ENCODE peak calls at places on chromosomes 13 and 19, in six cellular contexts. One of them, this sample, is unnamed.
A peak's percentile ranks its signal among the peaks of the same experiment; 100 is the strongest.

GRCh38 chr19:13978306-13978705 is 26.0 kb downstream of the DCAF15 start:
- DNase-seq in thoracic aorta: peak; percentile 52
- DNase-seq in Karpas-422: peak; percentile 86
- DNase-seq in neuronal stem cell: peak; percentile 85
- DNase-seq in heart right ventricle: peak; percentile 87
- DNase-seq in A549: no peak
- DNase-seq in this sample: no peak

GRCh38 chr19:15161028-15161984 is 39.5 kb downstream of the NOTCH3 start:
- DNase-seq in thoracic aorta: no peak
- DNase-seq in heart right ventricle: no peak
- DNase-seq in A549: peak; percentile 64
- DNase-seq in Karpas-422: peak; percentile 84
- DNase-seq in neuronal stem cell: no peak
- DNase-seq in this sample: no peak

GRCh38 chr13:60351816-60352215 is 45.2 kb upstream of the TDRD3 start:
- DNase-seq in heart right ventricle: no peak
- DNase-seq in neuronal stem cell: no peak
- DNase-seq in A549: no peak
- DNase-seq in thoracic aorta: no peak
- DNase-seq in Karpas-422: no peak
- DNase-seq in this sample: no peak

GRCh38 chr13:60448907-60449510 is 52.0 kb downstream of the TDRD3 start:
- DNase-seq in neuronal stem cell: peak; percentile 27
- DNase-seq in thoracic aorta: no peak
- DNase-seq in Karpas-422: peak; percentile 76
- DNase-seq in A549: peak; percentile 42
- DNase-seq in heart right ventricle: peak; percentile 24
- DNase-seq in this sample: peak; percentile 5

GRCh38 chr13:112963641-112964040 is 5.4 kb upstream of the MCF2L start:
- DNase-seq in heart right ventricle: no peak
- DNase-seq in neuronal stem cell: no peak
- DNase-seq in A549: no peak
- DNase-seq in thoracic aorta: no peak
- DNase-seq in Karpas-422: no peak
- DNase-seq in this sample: no peak

GRCh38 chr13:59413121-59413520 is 750.6 kb downstream of the DIAPH3 start:
- DNase-seq in thoracic aorta: no peak
- DNase-seq in heart right ventricle: no peak
- DNase-seq in neuronal stem cell: no peak
- DNase-seq in Karpas-422: no peak
- DNase-seq in A549: no peak
- DNase-seq in this sample: no peak

GRCh38 chr13:74158028-74158427 is 23.8 kb upstream of the KLF12 start:
- DNase-seq in thoracic aorta: no peak
- DNase-seq in Karpas-422: no peak
- DNase-seq in heart right ventricle: no peak
- DNase-seq in neuronal stem cell: no peak
- DNase-seq in A549: no peak
- DNase-seq in this sample: no peak

GRCh38 chr13:42883771-42884170 is 102.4 kb downstream of the FAM216B start:
- DNase-seq in neuronal stem cell: peak; percentile 6
- DNase-seq in A549: peak; percentile 21
- DNase-seq in thoracic aorta: no peak
- DNase-seq in heart right ventricle: no peak
- DNase-seq in Karpas-422: peak; percentile 49
- DNase-seq in this sample: no peak

GRCh38 chr19:11581740-11582139 is 4.3 kb upstream of the ACP5 start:
- DNase-seq in thoracic aorta: no peak
- DNase-seq in neuronal stem cell: no peak
- DNase-seq in heart right ventricle: no peak
- DNase-seq in Karpas-422: peak; percentile 96
- DNase-seq in A549: no peak
- DNase-seq in this sample: no peak

GRCh38 chr19:45245826-45246225 is 619 bp upstream of the EXOC3L2 start:
- DNase-seq in heart right ventricle: no peak
- DNase-seq in thoracic aorta: no peak
- DNase-seq in A549: no peak
- DNase-seq in Karpas-422: peak; percentile 25
- DNase-seq in neuronal stem cell: no peak
- DNase-seq in this sample: no peak

GRCh38 chr19:34667349-34668076 is 9.4 kb downstream of the SCGB2B2 start:
- DNase-seq in Karpas-422: no peak
- DNase-seq in thoracic aorta: no peak
- DNase-seq in heart right ventricle: no peak
- DNase-seq in neuronal stem cell: no peak
- DNase-seq in A549: no peak
- DNase-seq in this sample: no peak

DNA sequence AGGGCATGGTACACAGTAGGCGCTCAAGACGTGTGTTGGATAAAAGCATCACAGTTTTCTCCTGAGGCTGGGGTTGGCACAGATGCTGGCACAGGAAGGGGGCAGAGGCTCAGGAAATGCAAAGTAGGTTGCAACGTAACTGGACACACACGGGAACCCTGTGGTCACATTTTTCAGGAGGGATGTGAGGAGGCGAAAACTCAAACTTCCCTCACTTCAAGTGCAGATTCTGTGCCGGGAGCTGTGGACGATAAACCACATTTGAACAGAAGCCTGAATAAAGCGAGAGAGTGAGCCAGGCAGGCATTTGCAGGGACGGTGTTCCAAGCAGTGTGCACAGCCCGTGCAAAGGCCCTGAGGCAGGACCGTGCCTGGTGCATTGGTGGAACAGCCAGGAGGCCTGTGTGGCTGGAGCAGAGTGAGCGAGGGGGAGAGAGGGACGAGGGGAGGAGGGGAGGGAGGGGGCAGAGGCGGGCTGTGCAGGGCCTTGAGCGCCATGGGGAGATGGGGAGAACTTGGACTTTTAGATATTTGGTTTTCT is 40.3 kb downstream of the NFIC start:
- DNase-seq in neuronal stem cell: no peak
- DNase-seq in Karpas-422: no peak
- DNase-seq in A549: no peak
- DNase-seq in heart right ventricle: no peak
- DNase-seq in thoracic aorta: no peak
- DNase-seq in this sample: no peak
- H3K27ac ChIP-seq in neuronal stem cell: no peak overlapping the region
- H3K27ac ChIP-seq in Karpas-422: no peak overlapping the region
- H3K27ac ChIP-seq in A549: no peak overlapping the region
- H3K27ac ChIP-seq in heart right ventricle: peak overlapping the region; percentile 100
- H3K27ac ChIP-seq in thoracic aorta: peak overlapping the region; percentile 100
- H3K27ac ChIP-seq in this sample: no peak overlapping the region

DNA sequence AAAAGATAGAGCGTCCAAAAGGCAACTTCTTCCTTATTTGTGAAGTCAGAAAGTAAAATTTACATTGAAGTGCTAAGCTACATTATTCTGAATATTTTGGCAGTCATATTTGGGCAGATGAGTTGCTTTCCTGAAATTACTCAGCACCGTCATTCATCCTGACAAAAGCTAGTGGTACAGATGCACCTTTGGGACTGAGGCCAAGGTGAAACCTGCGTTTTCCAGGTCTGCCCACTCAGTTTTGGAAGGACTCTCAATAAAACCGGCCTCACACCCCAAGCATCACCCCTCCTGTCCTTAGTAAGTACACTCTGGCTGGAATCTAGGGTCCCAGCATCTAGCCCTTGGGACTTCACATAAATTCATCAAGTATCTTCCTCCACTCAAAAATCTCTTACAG is 187.5 kb downstream of the TM9SF2 start:
- DNase-seq in neuronal stem cell: no peak
- DNase-seq in A549: no peak
- DNase-seq in Karpas-422: no peak
- DNase-seq in thoracic aorta: no peak
- DNase-seq in heart right ventricle: no peak
- DNase-seq in this sample: no peak
- H3K27ac ChIP-seq in neuronal stem cell: peak overlapping the region; percentile 53
- H3K27ac ChIP-seq in A549: no peak overlapping the region
- H3K27ac ChIP-seq in Karpas-422: peak overlapping the region; percentile 82
- H3K27ac ChIP-seq in thoracic aorta: no peak overlapping the region
- H3K27ac ChIP-seq in heart right ventricle: no peak overlapping the region
- H3K27ac ChIP-seq in this sample: no peak overlapping the region

DNA sequence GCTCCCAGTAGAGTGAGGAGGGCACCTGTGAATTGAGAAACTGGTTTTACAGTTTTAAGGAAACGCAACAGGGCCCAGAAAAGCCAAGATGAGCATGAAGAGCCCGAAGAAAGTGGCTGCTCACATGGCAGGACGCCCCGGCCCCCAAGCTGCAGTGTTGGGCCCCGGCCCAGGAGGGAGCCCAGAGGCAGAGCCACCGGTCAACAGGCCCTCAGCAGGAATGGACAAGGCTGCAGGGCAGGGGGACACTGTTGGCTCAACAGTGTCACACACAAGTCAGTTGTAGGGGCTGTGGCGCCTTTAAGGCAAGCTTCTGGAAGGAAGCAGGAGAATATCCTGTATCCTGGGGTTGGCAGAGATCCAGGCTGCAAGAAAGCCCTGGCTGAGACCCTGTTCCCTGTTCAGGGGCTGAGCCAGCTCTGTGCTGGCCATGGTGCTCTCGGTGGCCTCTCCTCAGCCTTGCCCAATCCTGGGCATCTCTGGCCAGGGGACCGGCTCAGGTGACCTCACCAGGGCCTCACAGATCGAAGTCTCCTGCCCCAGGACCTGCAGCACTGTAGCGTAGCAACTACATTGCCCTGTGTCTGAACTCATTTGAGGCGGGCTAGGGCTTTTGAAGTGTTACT is 28.0 kb downstream of the UPF1 start:
- DNase-seq in neuronal stem cell: no peak
- DNase-seq in Karpas-422: no peak
- DNase-seq in heart right ventricle: peak; percentile 78
- DNase-seq in A549: no peak
- DNase-seq in thoracic aorta: no peak
- DNase-seq in this sample: no peak
- H3K27ac ChIP-seq in neuronal stem cell: no peak overlapping the region
- H3K27ac ChIP-seq in Karpas-422: no peak overlapping the region
- H3K27ac ChIP-seq in heart right ventricle: peak overlapping the region; percentile 36
- H3K27ac ChIP-seq in A549: no peak overlapping the region
- H3K27ac ChIP-seq in thoracic aorta: no peak overlapping the region
- H3K27ac ChIP-seq in this sample: no peak overlapping the region

DNA sequence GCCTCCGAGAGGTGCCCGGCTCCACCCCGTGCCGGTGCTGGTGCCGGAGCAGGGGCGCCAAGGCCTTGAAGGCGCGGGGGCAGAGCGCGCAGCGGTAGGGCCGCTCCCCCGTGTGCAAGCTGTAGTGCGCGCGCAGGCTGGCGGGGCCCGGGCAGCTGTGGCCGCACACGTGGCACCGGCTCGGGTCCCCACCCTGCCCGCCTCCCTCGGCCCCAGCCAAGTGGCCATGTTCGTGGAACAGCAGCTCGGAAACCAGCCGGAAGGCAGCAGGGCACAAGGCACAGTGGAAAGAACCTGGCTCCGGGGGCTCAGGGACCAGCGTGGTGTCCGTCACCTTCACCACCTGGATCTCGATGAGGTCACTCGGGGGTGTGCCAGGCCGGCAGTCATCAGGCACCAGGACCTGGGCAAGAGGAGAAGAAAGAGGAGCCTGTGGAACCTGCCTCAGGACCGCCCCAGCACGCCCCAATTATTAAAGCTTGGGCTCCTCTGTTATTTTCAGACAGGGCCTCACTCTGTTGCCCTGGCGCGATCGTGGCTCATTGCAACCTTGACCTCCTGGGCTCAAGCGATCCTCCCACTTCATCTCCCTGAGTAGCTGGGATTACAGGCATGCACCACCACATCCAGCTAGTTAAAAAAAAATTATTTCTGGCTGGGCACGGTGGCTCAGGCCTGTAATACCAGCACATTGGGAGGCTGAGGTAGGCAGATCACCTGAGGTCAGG is 2.0 kb downstream of the ZNF784 start:
- DNase-seq in Karpas-422: no peak
- DNase-seq in neuronal stem cell: no peak
- DNase-seq in heart right ventricle: no peak
- DNase-seq in A549: no peak
- DNase-seq in thoracic aorta: no peak
- DNase-seq in this sample: no peak
- H3K27ac ChIP-seq in Karpas-422: no peak overlapping the region
- H3K27ac ChIP-seq in neuronal stem cell: no peak overlapping the region
- H3K27ac ChIP-seq in heart right ventricle: peak overlapping the region; percentile 7
- H3K27ac ChIP-seq in A549: no peak overlapping the region
- H3K27ac ChIP-seq in thoracic aorta: no peak overlapping the region
- H3K27ac ChIP-seq in this sample: no peak overlapping the region

GRCh38 chr13:84706004-84706710 is 823.9 kb upstream of the SLITRK1 start:
- DNase-seq in thoracic aorta: no peak
- DNase-seq in neuronal stem cell: no peak
- DNase-seq in heart right ventricle: no peak
- DNase-seq in A549: no peak
- DNase-seq in Karpas-422: no peak
- DNase-seq in this sample: no peak

GRCh38 chr13:84702174-84702573 is 819.9 kb upstream of the SLITRK1 start:
- DNase-seq in Karpas-422: no peak
- DNase-seq in A549: no peak
- DNase-seq in heart right ventricle: no peak
- DNase-seq in thoracic aorta: no peak
- DNase-seq in neuronal stem cell: no peak
- DNase-seq in this sample: no peak
- H3K27ac ChIP-seq in Karpas-422: no peak overlapping the region
- H3K27ac ChIP-seq in A549: no peak overlapping the region
- H3K27ac ChIP-seq in heart right ventricle: no peak overlapping the region
- H3K27ac ChIP-seq in thoracic aorta: no peak overlapping the region
- H3K27ac ChIP-seq in neuronal stem cell: no peak overlapping the region
- H3K27ac ChIP-seq in this sample: no peak overlapping the region

GRCh38 chr13:33230178-33230881 is 55.2 kb downstream of the STARD13 start:
- DNase-seq in Karpas-422: no peak
- DNase-seq in heart right ventricle: no peak
- DNase-seq in A549: no peak
- DNase-seq in thoracic aorta: no peak
- DNase-seq in neuronal stem cell: no peak
- DNase-seq in this sample: no peak
- H3K27ac ChIP-seq in Karpas-422: no peak overlapping the region
- H3K27ac ChIP-seq in heart right ventricle: peak overlapping the region; percentile 72
- H3K27ac ChIP-seq in A549: peak overlapping the region; percentile 50
- H3K27ac ChIP-seq in thoracic aorta: no peak overlapping the region
- H3K27ac ChIP-seq in neuronal stem cell: peak overlapping the region; percentile 44
- H3K27ac ChIP-seq in this sample: peak overlapping the region; percentile 92

GRCh38 chr13:48402325-48402962 is 10.5 kb downstream of the LPAR6 start:
- DNase-seq in Karpas-422: no peak
- DNase-seq in thoracic aorta: no peak
- DNase-seq in A549: no peak
- DNase-seq in heart right ventricle: no peak
- DNase-seq in neuronal stem cell: no peak
- DNase-seq in this sample: no peak
- H3K27ac ChIP-seq in Karpas-422: peak overlapping the region; percentile 65
- H3K27ac ChIP-seq in thoracic aorta: peak overlapping the region; percentile 78
- H3K27ac ChIP-seq in A549: no peak overlapping the region
- H3K27ac ChIP-seq in heart right ventricle: peak overlapping the region; percentile 91
- H3K27ac ChIP-seq in neuronal stem cell: no peak overlapping the region
- H3K27ac ChIP-seq in this sample: peak overlapping the region; percentile 90

DNA sequence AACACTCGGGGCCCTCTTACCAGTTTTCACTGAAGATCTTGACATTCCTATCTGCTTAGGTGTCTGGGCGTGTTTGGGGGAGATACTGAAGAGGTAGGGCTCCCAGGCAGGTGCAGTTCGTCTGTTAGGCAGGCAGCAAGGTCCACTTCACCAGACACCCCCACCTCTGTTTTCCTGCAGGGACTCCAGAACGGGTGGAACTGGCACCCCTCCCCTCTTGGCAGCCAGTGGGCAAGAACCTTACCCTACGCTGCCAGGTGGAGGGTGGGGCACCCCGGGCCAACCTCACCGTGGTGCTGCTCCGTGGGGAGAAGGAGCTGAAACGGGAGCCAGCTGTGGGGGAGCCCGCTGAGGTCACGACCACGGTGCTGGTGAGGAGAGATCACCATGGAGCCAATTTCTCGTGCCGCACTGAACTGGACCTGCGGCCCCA is 3.4 kb upstream of the ICAM4 start:
- DNase-seq in neuronal stem cell: no peak
- DNase-seq in thoracic aorta: no peak
- DNase-seq in Karpas-422: no peak
- DNase-seq in heart right ventricle: no peak
- DNase-seq in A549: no peak
- DNase-seq in this sample: no peak
- H3K27ac ChIP-seq in neuronal stem cell: no peak overlapping the region
- H3K27ac ChIP-seq in thoracic aorta: no peak overlapping the region
- H3K27ac ChIP-seq in Karpas-422: no peak overlapping the region
- H3K27ac ChIP-seq in heart right ventricle: no peak overlapping the region
- H3K27ac ChIP-seq in A549: no peak overlapping the region
- H3K27ac ChIP-seq in this sample: no peak overlapping the region

GRCh38 chr13:32535140-32535539 is 3.5 kb downstream of the N4BP2L2 start:
- DNase-seq in thoracic aorta: no peak
- DNase-seq in heart right ventricle: no peak
- DNase-seq in Karpas-422: no peak
- DNase-seq in neuronal stem cell: no peak
- DNase-seq in A549: no peak
- DNase-seq in this sample: no peak
- H3K27ac ChIP-seq in thoracic aorta: no peak overlapping the region
- H3K27ac ChIP-seq in heart right ventricle: peak overlapping the region; percentile 52
- H3K27ac ChIP-seq in Karpas-422: no peak overlapping the region
- H3K27ac ChIP-seq in neuronal stem cell: no peak overlapping the region
- H3K27ac ChIP-seq in A549: no peak overlapping the region
- H3K27ac ChIP-seq in this sample: no peak overlapping the region